ENCODE peak calls at places on chromosomes 1 and 21, in five cellular contexts. J, A, N, I and P are unnamed samples.

GRCh38 chr1:230807029-230807428 is 59.8 kb downstream of the CAPN9 start:
- DNase-seq in J (no peak), I (peak), A (no peak), N (no peak), P (no peak)

GRCh38 chr1:33255347-33256311 is 663 bp upstream of the ZNF362 start:
- DNase-seq in I (peak), A (peak), N (no peak), J (peak), P (peak)

GRCh38 chr1:18631496-18632217 is 1.0 kb downstream of the PAX7 start:
- DNase-seq in N (no peak), A (no peak), J (no peak), I (no peak), P (no peak)

GRCh38 chr1:15170071-15170470 is 16.5 kb downstream of the TMEM51 start:
- DNase-seq in N (no peak), I (no peak), A (no peak), J (no peak), P (no peak)

GRCh38 chr1:91499904-91500755 is 521 bp upstream of the CDC7 start:
- DNase-seq in A (no peak), I (no peak), N (no peak), J (no peak), P (no peak)

GRCh38 chr1:225467193-225468020 is 39.6 kb upstream of the LBR start:
- DNase-seq in J (no peak), N (no peak), I (peak), A (peak), P (no peak)

GRCh38 chr1:77820121-77820520 is 40.7 kb downstream of the MIGA1 start:
- DNase-seq in I (no peak), N (no peak), J (no peak), A (no peak), P (no peak)

GRCh38 chr1:107950434-107950833 is 14.5 kb downstream of the VAV3 start:
- DNase-seq in N (no peak), A (no peak), J (no peak), I (no peak), P (no peak)

GRCh38 chr1:37794372-37795339 is 1.0 kb downstream of the MANEAL start:
- DNase-seq in A (no peak), J (no peak), N (no peak), I (no peak), P (no peak)

GRCh38 chr1:172883387-172883791 is 167.4 kb downstream of the TNFSF18 start:
- DNase-seq in J (no peak), I (no peak), A (no peak), N (peak), P (no peak)

GRCh38 chr1:217088521-217089221 is 365.4 kb upstream of the ESRRG start:
- DNase-seq in J (no peak), I (no peak), A (no peak), N (peak), P (no peak)

GRCh38 chr1:12434174-12434573 is 183.8 kb downstream of the DHRS3 start:
- DNase-seq in I (no peak), N (peak), A (peak), J (no peak), P (no peak)

GRCh38 chr1:230047114-230047865 is 19.7 kb upstream of the GALNT2 start:
- DNase-seq in I (no peak), A (no peak), N (peak), J (no peak), P (no peak)

GRCh38 chr1:54668567-54668966 is 27.0 kb downstream of the MROH7 start:
- DNase-seq in I (no peak), N (no peak), J (no peak), A (no peak), P (no peak)

GRCh38 chr1:52552236-52552504 is 722 bp downstream of the TUT4 start:
- DNase-seq in A (peak), I (peak), J (peak), N (no peak), P (peak)

GRCh38 chr21:31566611-31567010 is 92.9 kb upstream of the SOD1 start:
- DNase-seq in N (no peak), I (no peak), J (no peak), A (no peak), P (no peak)

GRCh38 chr1:25683731-25684130 is 67.1 kb downstream of the MAN1C1 start:
- DNase-seq in N (peak), I (no peak), J (no peak), A (no peak), P (no peak)

GRCh38 chr1:36091141-36091540 is 2.4 kb downstream of the ADPRS start:
- DNase-seq in N (no peak), J (no peak), I (no peak), A (no peak), P (no peak)

GRCh38 chr1:223227031-223227430 is 84.0 kb upstream of the TLR5 start:
- DNase-seq in A (no peak), J (no peak), I (no peak), N (no peak), P (no peak)

GRCh38 chr1:6592441-6592840 is 10.2 kb downstream of the KLHL21 start:
- DNase-seq in I (no peak), N (no peak), A (no peak), J (no peak), P (no peak)

GRCh38 chr21:27190601-27191000 is 223.7 kb upstream of the ADAMTS5 start:
- DNase-seq in I (no peak), N (peak), A (no peak), J (no peak), P (no peak)

GRCh38 chr1:113003751-113004690 is 48.0 kb upstream of the SLC16A1 start:
- DNase-seq in A (no peak), I (no peak), N (no peak), J (no peak), P (no peak)

GRCh38 chr1:76074321-76075187 is at the start of gene ST6GALNAC3:
- DNase-seq in I (peak), J (peak), N (peak), A (peak), P (peak)

GRCh38 chr1:39981957-39982356 is 27.0 kb downstream of the MFSD2A start:
- DNase-seq in J (no peak), A (no peak), I (no peak), N (peak), P (peak)

GRCh38 chr1:78340006-78340405 is 150.8 kb upstream of the PTGFR start:
- DNase-seq in I (no peak), A (no peak), J (no peak), N (peak), P (no peak)

GRCh38 chr1:85654066-85654782 is 54.0 kb downstream of the ZNHIT6 start:
- DNase-seq in J (no peak), A (no peak), N (peak), I (no peak), P (no peak)